ENCODE peak calls at places on chromosomes 1 and 21, in four cellular contexts. R, A, G and T are unnamed samples.

GRCh38 chr1:43207229-43207853 is 35.2 kb downstream of the CFAP57 start:
- DNase-seq in A (no peak), R (no peak), G (no peak), T (no peak)

GRCh38 chr1:214637722-214638473 is 34.9 kb downstream of the CENPF start:
- DNase-seq in G (peak; percentile 49), R (no peak), A (no peak), T (no peak)

GRCh38 chr1:228923973-228924766 is 188.9 kb downstream of the RHOU start:
- DNase-seq in G (no peak), R (no peak), A (no peak), T (no peak)

GRCh38 chr1:31216016-31216415 is 23.7 kb downstream of the NKAIN1 start:
- DNase-seq in A (no peak), G (no peak), R (peak; percentile 87), T (no peak)

GRCh38 chr1:87330201-87330953 is 1.7 kb downstream of the LMO4 start:
- DNase-seq in R (no peak), A (no peak), G (no peak), T (peak; percentile 5)

GRCh38 chr1:167987174-167987573 is 50.3 kb upstream of the MPC2 start:
- DNase-seq in R (no peak), A (no peak), G (no peak), T (no peak)

GRCh38 chr1:3687509-3687908 is 35.2 kb downstream of the TP73 start:
- DNase-seq in G (no peak), A (no peak), R (no peak), T (no peak)

GRCh38 chr1:216997831-216998230 is 274.6 kb upstream of the ESRRG start:
- DNase-seq in R (no peak), A (no peak), G (no peak), T (no peak)

GRCh38 chr1:45769261-45769932 is 18.9 kb upstream of the IPP start:
- DNase-seq in G (no peak), R (no peak), A (no peak), T (no peak)

GRCh38 chr1:32702599-32703478 is at the start of gene SYNC:
- DNase-seq in G (peak; percentile 68), A (no peak), R (peak; percentile 70), T (peak; percentile 29)

GRCh38 chr1:168945870-168946269 is 160.6 kb upstream of the ATP1B1 start:
- DNase-seq in R (peak; percentile 88), A (no peak), G (no peak), T (no peak)

GRCh38 chr1:9629445-9630201 is 21.9 kb upstream of the PIK3CD start:
- DNase-seq in A (no peak), G (no peak), R (peak; percentile 64), T (peak; percentile 90)

GRCh38 chr1:46244656-46245371 is 2.7 kb upstream of the RAD54L start:
- DNase-seq in R (no peak), G (peak; percentile 32), A (no peak), T (no peak)

GRCh38 chr1:73887412-73887811 is 310.6 kb downstream of the LRRIQ3 start:
- DNase-seq in R (peak; percentile 37), A (no peak), G (no peak), T (no peak)

GRCh38 chr1:161153682-161154337 is at the start of gene UFC1:
- DNase-seq in A (peak; percentile 61), G (peak; percentile 85), R (peak; percentile 80), T (peak; percentile 83)

GRCh38 chr21:25916226-25916625 is 181.5 kb downstream of the GABPA start:
- DNase-seq in R (no peak), G (no peak), A (no peak), T (no peak)

GRCh38 chr21:41186763-41187536 is 19.0 kb downstream of the BACE2 start:
- DNase-seq in G (no peak), A (no peak), R (no peak), T (no peak)

GRCh38 chr1:47593001-47593568 is 155.2 kb downstream of the FOXD2 start:
- DNase-seq in G (no peak), R (no peak), A (no peak), T (no peak)